ENCODE peak calls at places on chromosomes 12 and 14, in eight cellular contexts. K is transverse colon, B is stomach, X is H1, H is GM12878, U is suprapubic skin, P is K562, Z is SK-N-SH. N is an unnamed sample.

GRCh38 chr12:91974541-91974940 is 171.1 kb downstream of the BTG1 start:
- DNase-seq in U (no peak), H (no peak), B (no peak), X (no peak), P (no peak), K (no peak), Z (peak), N (no peak)

GRCh38 chr12:109923481-109924245 is 23.6 kb downstream of the TCHP start:
- DNase-seq in P (no peak), X (no peak), Z (no peak), K (no peak), B (no peak), U (peak), H (no peak), N (no peak)

GRCh38 chr12:22333751-22334695 is 484 bp downstream of the ST8SIA1 start:
- DNase-seq in X (peak), U (no peak), P (no peak), H (no peak), B (no peak), K (peak), Z (peak), N (peak)

GRCh38 chr12:54716284-54716683 is 68.1 kb upstream of the DCD start:
- DNase-seq in X (no peak), H (no peak), U (no peak), Z (no peak), B (no peak), K (no peak), P (no peak), N (no peak)

GRCh38 chr14:74510211-74510931 is 16.8 kb downstream of the ISCA2 start:
- DNase-seq in U (peak), P (no peak), B (no peak), H (no peak), Z (no peak), X (no peak), K (no peak), N (peak)

GRCh38 chr12:39329015-39329414 is 113.9 kb downstream of the KIF21A start:
- DNase-seq in B (no peak), H (no peak), Z (no peak), K (no peak), P (no peak), X (no peak), U (no peak), N (no peak)

GRCh38 chr14:99192823-99193222 is 79.2 kb downstream of the BCL11B start:
- DNase-seq in Z (no peak), X (no peak), H (no peak), P (no peak), B (no peak), U (no peak), K (no peak), N (no peak)

GRCh38 chr12:121240484-121241202 is 30.7 kb downstream of the P2RX4 start:
- DNase-seq in H (no peak), K (peak), P (peak), B (peak), Z (no peak), U (peak), X (peak), N (peak)

GRCh38 chr12:108371801-108372344 is 32.8 kb upstream of the CMKLR1 start:
- DNase-seq in U (no peak), P (no peak), Z (no peak), X (no peak), H (no peak), K (no peak), B (no peak), N (no peak)

GRCh38 chr12:31773867-31774266 is 45.0 kb upstream of the AMN1 start:
- DNase-seq in K (no peak), B (no peak), H (peak), X (peak), Z (peak), U (no peak), P (no peak), N (no peak)

GRCh38 chr12:108699955-108700563 is 31.3 kb downstream of the CORO1C start:
- DNase-seq in H (no peak), B (no peak), P (peak), Z (no peak), X (no peak), U (no peak), K (no peak), N (no peak)

GRCh38 chr12:116236148-116236731 is 41.3 kb downstream of the MED13L start:
- DNase-seq in Z (peak), U (no peak), X (no peak), P (peak), H (peak), B (peak), K (peak), N (no peak)

GRCh38 chr12:111758120-111758561 is 8.6 kb upstream of the ALDH2 start:
- DNase-seq in P (no peak), K (no peak), H (no peak), Z (no peak), U (peak), B (peak), X (peak), N (no peak)

GRCh38 chr12:54341901-54342300 is 17.0 kb downstream of the COPZ1 start:
- DNase-seq in U (no peak), B (no peak), H (no peak), X (no peak), P (no peak), K (no peak), Z (no peak), N (no peak)

GRCh38 chr14:91867316-91867988 is at the start of gene TC2N:
- DNase-seq in H (no peak), X (no peak), U (no peak), P (no peak), K (no peak), Z (no peak), B (no peak), N (no peak)

GRCh38 chr14:104650057-104650980 is 39.1 kb upstream of the INF2 start:
- DNase-seq in B (peak), Z (peak), K (peak), H (no peak), X (peak), U (no peak), P (peak), N (peak)

GRCh38 chr12:46212108-46212982 is 56.5 kb downstream of the SLC38A1 start:
- DNase-seq in Z (no peak), U (no peak), P (no peak), K (no peak), H (no peak), X (no peak), B (no peak), N (no peak)

GRCh38 chr12:124361074-124361965 is 66.4 kb downstream of the RFLNA start:
- DNase-seq in P (no peak), X (no peak), U (no peak), Z (no peak), B (no peak), H (no peak), K (peak), N (no peak)

GRCh38 chr12:46664771-46665287 is 161.0 kb downstream of the SLC38A4 start:
- DNase-seq in K (no peak), X (no peak), B (no peak), Z (no peak), H (peak), U (no peak), P (no peak), N (no peak)

GRCh38 chr14:92939699-92940098 is 16.7 kb downstream of the CHGA start:
- DNase-seq in B (no peak), X (no peak), Z (no peak), H (no peak), P (no peak), U (no peak), K (no peak), N (no peak)

GRCh38 chr12:109744991-109745942 is 31.6 kb downstream of the FAM222A start:
- DNase-seq in K (no peak), Z (peak), H (no peak), X (no peak), U (peak), P (no peak), B (peak), N (no peak)

GRCh38 chr12:12505544-12506501 is 56.8 kb downstream of the DUSP16 start:
- DNase-seq in U (no peak), B (no peak), X (peak), Z (peak), P (peak), H (peak), K (no peak), N (no peak)

GRCh38 chr12:105262461-105263184 is 26.6 kb upstream of the APPL2 start:
- DNase-seq in K (no peak), H (no peak), U (no peak), P (no peak), B (no peak), Z (no peak), X (no peak), N (no peak)

GRCh38 chr12:3229577-3229976 is 152.4 kb downstream of the TSPAN9 start:
- DNase-seq in B (no peak), X (no peak), U (no peak), H (no peak), K (no peak), Z (no peak), P (no peak), N (no peak)

GRCh38 chr14:90556050-90556477 is 159.2 kb downstream of the CALM1 start:
- DNase-seq in U (no peak), X (peak), P (no peak), K (peak), Z (peak), H (no peak), B (peak), N (peak)

GRCh38 chr14:101843665-101844064 is 82.2 kb downstream of the PPP2R5C start:
- DNase-seq in K (peak), P (no peak), B (no peak), H (peak), Z (no peak), X (no peak), U (no peak), N (no peak)

GRCh38 chr12:2650261-2651060 is 144.3 kb upstream of the FKBP4 start:
- DNase-seq in P (no peak), H (no peak), B (no peak), U (no peak), K (peak), Z (no peak), X (no peak), N (peak)

GRCh38 chr12:38555620-38556596 is 239.3 kb downstream of the ALG10B start:
- DNase-seq in H (no peak), U (no peak), K (no peak), Z (no peak), X (no peak), P (no peak), B (no peak), N (no peak)

GRCh38 chr14:75911883-75912282 is 69.9 kb downstream of the TGFB3 start:
- DNase-seq in P (no peak), Z (no peak), K (peak), U (no peak), X (peak), H (no peak), B (no peak), N (no peak)

GRCh38 chr12:94545937-94546771 is 86.5 kb upstream of the CEP83 start:
- DNase-seq in B (peak), H (peak), Z (peak), K (peak), P (peak), X (peak), U (no peak), N (no peak)

GRCh38 chr12:31035226-31035625 is 38.4 kb upstream of the DDX11 start:
- DNase-seq in B (no peak), X (no peak), Z (no peak), P (no peak), K (no peak), U (no peak), H (no peak), N (no peak)

DNA sequence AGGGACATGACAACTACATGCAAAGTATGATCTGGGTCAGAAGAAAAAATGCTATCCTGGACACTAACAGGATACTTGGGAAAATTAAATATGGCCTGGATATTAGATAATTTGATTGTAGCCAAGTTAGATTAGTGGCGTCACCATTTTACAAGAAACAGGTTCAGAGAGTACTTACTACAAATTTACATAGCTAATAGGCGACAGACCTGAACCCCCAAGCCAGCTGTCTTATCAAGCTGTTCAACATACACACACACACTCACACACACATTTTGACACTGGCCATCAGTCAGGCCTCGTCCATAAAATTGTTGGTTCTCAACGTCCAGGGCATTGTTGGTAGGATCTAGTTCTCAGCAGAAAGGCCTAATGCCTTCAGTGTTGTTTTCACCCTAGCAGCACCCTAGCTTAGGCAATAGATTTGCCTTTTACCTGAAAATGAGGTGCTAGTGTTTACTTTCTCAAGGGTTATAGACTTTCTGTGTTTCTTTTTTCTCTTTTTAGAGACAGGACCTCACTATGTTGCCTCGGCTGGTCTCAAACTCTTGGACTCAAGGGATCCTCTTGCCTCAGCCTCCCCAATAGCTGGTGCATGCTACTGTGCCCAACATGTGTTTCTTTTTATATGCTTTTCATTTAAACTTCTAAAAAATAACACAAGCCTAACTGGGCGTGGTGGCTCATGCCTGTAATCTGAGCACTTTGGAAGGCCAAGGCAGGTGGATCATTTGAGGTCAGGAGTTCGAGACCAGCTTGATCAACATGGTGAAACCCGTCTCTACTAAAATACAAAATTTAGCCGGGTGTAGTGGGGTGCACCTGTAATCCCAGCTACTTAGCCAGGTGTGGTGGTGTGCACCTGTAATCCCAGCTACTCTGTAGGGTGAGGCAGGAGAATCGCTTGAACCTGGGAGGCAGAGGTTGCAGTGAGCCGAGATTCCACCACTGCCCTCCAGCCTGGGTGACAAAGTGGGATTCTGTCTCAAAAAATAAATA is 3.4 kb upstream of the C14orf93 start:
- DNase-seq in X (no peak), H (no peak), K (no peak), U (no peak), P (no peak), B (no peak), Z (peak), N (no peak)
- TF ChIP-seq EP300 in X (no peak), H (no peak), K (no peak), U (no peak), P (no peak), B (no peak), Z (no peak), N (no peak)

DNA sequence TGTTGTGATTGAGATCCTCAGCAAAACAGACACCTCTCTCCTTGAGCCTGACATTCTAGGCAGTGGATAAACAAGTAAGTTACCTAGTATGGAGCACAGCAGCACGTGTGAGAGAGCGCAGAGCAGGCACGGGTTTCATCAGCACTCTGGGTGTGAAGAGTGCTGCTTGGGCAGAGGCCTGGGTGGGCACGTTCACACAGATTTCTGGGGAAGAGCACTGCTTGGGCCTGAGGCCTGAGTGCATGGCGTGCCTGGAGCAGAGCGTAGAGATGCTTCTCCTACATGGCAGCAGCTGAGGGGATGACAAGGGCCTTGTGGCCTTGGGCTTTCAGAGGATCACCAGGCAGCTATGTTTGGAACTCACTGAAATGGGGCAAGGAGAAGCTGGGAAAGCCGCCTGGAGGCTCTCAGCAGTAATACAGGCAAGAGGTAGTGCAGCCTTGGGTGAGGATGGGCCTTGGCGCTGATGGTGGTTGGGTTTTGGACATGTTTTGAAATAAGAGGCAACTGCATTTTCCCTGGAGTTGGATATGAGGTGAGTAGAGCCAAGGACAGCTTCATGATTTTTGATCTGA is 17.6 kb downstream of the CKB start:
- DNase-seq in K (no peak), P (no peak), X (no peak), H (no peak), U (peak), Z (no peak), B (no peak), N (no peak)
- TF ChIP-seq POLR2AphosphoS5 in K (no peak), P (no peak), X (no peak), H (no peak), U (no peak), Z (no peak), B (no peak), N (no peak)

DNA sequence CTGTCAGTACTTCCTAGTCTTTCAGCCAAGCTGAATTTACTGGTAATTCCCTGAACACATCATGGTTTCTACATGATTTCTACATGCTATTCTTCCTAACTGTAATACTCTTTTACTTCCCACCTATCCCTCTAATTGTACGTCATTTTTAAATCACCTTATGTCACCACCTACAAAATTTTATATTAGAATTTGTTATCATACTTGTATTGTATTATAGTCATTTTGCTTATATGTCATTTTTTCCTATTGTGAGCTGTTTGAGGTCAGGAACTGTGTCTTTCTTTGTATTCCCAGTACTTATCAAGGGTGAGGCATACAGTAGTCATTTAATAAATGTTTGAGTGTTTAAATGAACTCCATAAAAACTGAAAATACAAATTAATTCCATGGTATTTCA is 86.6 kb downstream of the USP15 start:
- DNase-seq in Z (no peak), K (no peak), X (no peak), P (no peak), U (no peak), H (no peak), B (no peak), N (no peak)
- H3K27ac ChIP-seq in Z (no peak), K (no peak), X (no peak), P (no peak), U (no peak), H (no peak), B (no peak), N (no peak)

DNA sequence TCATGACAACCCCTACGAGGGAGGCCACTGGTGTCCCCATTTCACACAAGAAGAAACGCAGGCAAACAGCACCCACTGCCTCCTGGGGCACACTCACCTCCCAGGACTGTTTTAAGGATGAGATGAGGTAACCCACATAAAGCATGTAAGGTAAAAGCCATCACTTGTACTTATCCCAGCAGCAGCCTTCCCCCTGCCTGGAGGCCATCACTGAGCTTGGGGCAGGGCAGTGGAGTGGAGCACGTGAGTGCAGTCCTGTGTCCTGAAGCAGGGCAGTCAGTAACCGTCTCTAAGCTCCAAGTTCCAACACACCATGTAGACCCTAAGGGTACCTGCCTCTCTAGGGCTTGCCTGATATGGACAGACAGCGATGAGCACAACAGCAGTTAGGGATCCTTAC is 1.7 kb downstream of the POLE start:
- DNase-seq in H (no peak), K (no peak), X (no peak), Z (no peak), P (no peak), B (no peak), U (no peak), N (no peak)
- TF ChIP-seq EP300 in H (no peak), K (no peak), X (no peak), Z (no peak), P (no peak), B (no peak), U (no peak), N (no peak)

DNA sequence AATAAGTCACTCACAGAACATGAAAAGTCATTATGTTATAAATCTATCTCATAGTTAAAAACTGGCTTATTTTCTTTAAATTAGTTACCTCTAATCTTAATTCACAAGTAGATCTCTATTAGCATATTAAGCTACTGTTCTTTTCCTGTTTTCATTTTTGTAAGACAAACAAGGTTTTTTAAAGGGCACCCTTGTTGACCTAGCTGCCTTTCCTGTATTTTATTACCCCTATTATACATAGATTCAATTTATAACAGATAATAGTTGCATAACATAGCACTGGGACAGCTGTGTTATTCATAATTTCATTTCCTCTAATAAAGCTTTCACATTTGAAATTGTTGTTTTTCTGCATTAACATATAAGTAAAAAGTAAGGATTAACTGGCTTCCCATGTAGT is 1500.7 kb upstream of the FLRT2 start:
- DNase-seq in P (no peak), U (no peak), B (no peak), Z (no peak), H (no peak), X (no peak), K (no peak), N (no peak)
- TF ChIP-seq POLR2AphosphoS5 in P (no peak), U (no peak), B (no peak), Z (no peak), H (no peak), X (no peak), K (no peak), N (no peak)

GRCh38 chr14:51014086-51014485 is 69.8 kb upstream of the PYGL start:
- DNase-seq in X (no peak), B (no peak), U (no peak), Z (no peak), H (no peak), K (no peak), P (no peak), N (peak)
- H3K27ac ChIP-seq in X (no peak), B (no peak), U (no peak), Z (no peak), H (no peak), K (no peak), P (no peak), N (no peak)

N was measured in sigmoid colon.